ENCODE peak calls at places on chromosomes 5 and 9, in nine cellular contexts. S is fibroblast of pulmonary artery, J is mammary epithelial cell, N is tibial artery, V is psoas muscle, Q is neural progenitor cell, B is astrocyte of the spinal cord, Z is Calu3, K is NB4. E is an unnamed sample.

GRCh38 chr5:150642991-150643710 is 2.7 kb downstream of the SYNPO start:
- DNase-seq in B (no peak), N (no peak), S (no peak), Z (no peak), J (no peak), Q (peak; percentile 1), K (no peak), V (no peak), E (peak; percentile 47)

GRCh38 chr9:122274055-122274454 is 9.4 kb downstream of the MRRF start:
- DNase-seq in S (no peak), K (no peak), Q (no peak), B (no peak), V (no peak), Z (no peak), N (no peak), J (no peak), E (no peak)

GRCh38 chr9:124302921-124303320 is 45.2 kb downstream of the NEK6 start:
- DNase-seq in S (no peak), J (peak; percentile 65), Q (no peak), Z (no peak), B (no peak), V (no peak), K (no peak), N (no peak), E (no peak)

GRCh38 chr9:136821333-136822031 is 13.7 kb downstream of the RABL6 start:
- DNase-seq in V (no peak), N (peak; percentile 62), Q (peak; percentile 75), Z (no peak), K (no peak), B (peak; percentile 30), S (peak; percentile 37), J (no peak), E (no peak)

GRCh38 chr9:33633621-33634020 is 109.6 kb downstream of the ANKRD18B start:
- DNase-seq in N (no peak), J (no peak), Q (no peak), S (no peak), K (no peak), Z (no peak), V (no peak), B (no peak), E (no peak)

GRCh38 chr5:173283318-173284288 is 44.6 kb downstream of the STC2 start:
- DNase-seq in S (peak; percentile 66), Z (peak; percentile 92), N (peak; percentile 70), Q (peak; percentile 85), J (peak; percentile 75), V (peak; percentile 80), B (peak; percentile 51), K (peak; percentile 83), E (peak; percentile 46)

GRCh38 chr5:73158313-73158712 is 14.7 kb upstream of the TMEM174 start:
- DNase-seq in Q (no peak), S (no peak), B (no peak), K (no peak), J (peak; percentile 35), Z (no peak), V (no peak), N (no peak), E (no peak)

GRCh38 chr5:150587016-150587415 is 53.4 kb upstream of the SYNPO start:
- DNase-seq in V (no peak), Q (no peak), S (no peak), Z (no peak), K (no peak), J (no peak), N (no peak), B (no peak), E (no peak)

GRCh38 chr5:93603711-93604118 is 20.7 kb downstream of the NR2F1 start:
- DNase-seq in K (no peak), B (peak; percentile 57), Z (no peak), S (no peak), Q (peak; percentile 54), J (no peak), V (no peak), N (no peak), E (no peak)

GRCh38 chr5:93603191-93603590 is 20.2 kb downstream of the NR2F1 start:
- DNase-seq in N (no peak), K (no peak), Z (no peak), Q (peak; percentile 50), J (no peak), B (peak; percentile 51), S (no peak), V (no peak), E (no peak)

GRCh38 chr5:93602261-93603149 is 19.5 kb downstream of the NR2F1 start:
- DNase-seq in B (peak; percentile 55), N (no peak), J (no peak), K (no peak), Z (no peak), S (no peak), V (no peak), Q (peak; percentile 80), E (no peak)

GRCh38 chr5:93606384-93606752 is 23.3 kb downstream of the NR2F1 start:
- DNase-seq in B (peak; percentile 17), K (no peak), Z (no peak), V (no peak), Q (no peak), N (no peak), S (no peak), J (no peak), E (no peak)

GRCh38 chr5:93604119-93604963 is 21.3 kb downstream of the NR2F1 start:
- DNase-seq in Z (no peak), K (no peak), S (no peak), J (no peak), Q (peak; percentile 74), N (no peak), B (peak; percentile 76), V (peak; percentile 53), E (peak; percentile 47)
- TF ChIP-seq CTCF in Z (no peak), K (no peak), S (no peak), J (no peak), Q (no peak), N (no peak), B (no peak), V (no peak), E (no peak)

DNA sequence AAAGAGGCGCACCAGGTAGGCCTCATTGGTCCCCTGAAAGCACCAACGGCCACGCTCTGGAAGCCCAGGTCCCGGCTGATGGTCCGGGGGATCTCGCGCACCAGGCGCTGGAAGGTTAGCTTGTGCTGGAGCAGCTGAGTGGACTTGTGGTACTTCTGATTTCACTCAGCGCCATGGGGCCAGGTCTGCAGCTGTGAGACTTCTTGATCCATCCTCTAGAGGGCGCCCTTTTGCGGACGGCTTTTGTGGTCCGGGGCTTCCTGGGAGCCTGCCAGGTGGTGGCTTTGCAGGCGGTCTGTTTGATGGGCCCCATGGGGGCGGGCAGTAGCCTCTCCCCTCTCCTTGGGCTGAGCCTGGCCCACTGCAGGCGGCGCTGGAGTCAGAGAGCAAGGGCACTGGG is 10.4 kb downstream of the TAF11L12 start:
- DNase-seq in B (no peak), Q (no peak), N (no peak), S (no peak), V (no peak), K (peak; percentile 13), Z (no peak), J (no peak), E (no peak)
- TF ChIP-seq CTCF in B (peak; percentile 5), Q (peak; percentile 48), N (no peak), S (no peak), V (no peak), K (peak; percentile 41), Z (no peak), J (no peak), E (no peak)

GRCh38 chr5:77987988-77988387 is 211.8 kb upstream of the TBCA start:
- DNase-seq in N (no peak), J (no peak), Z (no peak), Q (no peak), S (no peak), K (no peak), V (no peak), B (no peak), E (no peak)

GRCh38 chr5:77986261-77986660 is 210.1 kb upstream of the TBCA start:
- DNase-seq in J (no peak), Q (no peak), K (no peak), N (no peak), B (no peak), S (no peak), V (no peak), Z (no peak), E (no peak)

GRCh38 chr5:77990020-77990419 is 213.9 kb upstream of the TBCA start:
- DNase-seq in K (no peak), Z (no peak), B (no peak), V (no peak), S (no peak), Q (peak; percentile 50), J (no peak), N (no peak), E (no peak)

GRCh38 chr5:77985247-77985646 is 209.1 kb upstream of the TBCA start:
- DNase-seq in S (no peak), V (no peak), Q (no peak), B (no peak), Z (no peak), K (no peak), N (no peak), J (no peak), E (no peak)

DNA sequence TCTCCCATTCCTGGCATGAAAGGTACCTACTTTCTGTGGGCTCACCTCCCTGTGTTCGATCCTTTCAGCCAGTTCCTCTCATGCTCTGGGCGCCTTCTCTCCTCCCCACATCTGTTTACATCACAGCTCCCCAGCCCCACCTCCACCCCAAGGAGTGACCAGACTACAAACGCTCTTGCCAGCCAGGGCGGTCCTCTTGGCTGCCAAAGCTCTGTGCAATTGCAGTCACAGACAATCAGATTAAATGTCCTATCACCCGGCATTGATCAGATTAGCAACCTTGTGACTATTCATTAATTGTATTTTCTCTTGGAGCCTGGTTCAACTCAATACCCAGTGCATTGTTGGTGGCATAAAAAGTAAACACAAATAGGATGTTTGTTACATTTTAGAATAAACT is 211.2 kb upstream of the TBCA start:
- DNase-seq in V (no peak), K (no peak), Z (no peak), J (no peak), Q (peak; percentile 56), S (no peak), N (no peak), B (no peak), E (no peak)
- TF ChIP-seq CTCF in V (no peak), K (no peak), Z (no peak), J (no peak), Q (no peak), S (no peak), N (no peak), B (no peak), E (no peak)

DNA sequence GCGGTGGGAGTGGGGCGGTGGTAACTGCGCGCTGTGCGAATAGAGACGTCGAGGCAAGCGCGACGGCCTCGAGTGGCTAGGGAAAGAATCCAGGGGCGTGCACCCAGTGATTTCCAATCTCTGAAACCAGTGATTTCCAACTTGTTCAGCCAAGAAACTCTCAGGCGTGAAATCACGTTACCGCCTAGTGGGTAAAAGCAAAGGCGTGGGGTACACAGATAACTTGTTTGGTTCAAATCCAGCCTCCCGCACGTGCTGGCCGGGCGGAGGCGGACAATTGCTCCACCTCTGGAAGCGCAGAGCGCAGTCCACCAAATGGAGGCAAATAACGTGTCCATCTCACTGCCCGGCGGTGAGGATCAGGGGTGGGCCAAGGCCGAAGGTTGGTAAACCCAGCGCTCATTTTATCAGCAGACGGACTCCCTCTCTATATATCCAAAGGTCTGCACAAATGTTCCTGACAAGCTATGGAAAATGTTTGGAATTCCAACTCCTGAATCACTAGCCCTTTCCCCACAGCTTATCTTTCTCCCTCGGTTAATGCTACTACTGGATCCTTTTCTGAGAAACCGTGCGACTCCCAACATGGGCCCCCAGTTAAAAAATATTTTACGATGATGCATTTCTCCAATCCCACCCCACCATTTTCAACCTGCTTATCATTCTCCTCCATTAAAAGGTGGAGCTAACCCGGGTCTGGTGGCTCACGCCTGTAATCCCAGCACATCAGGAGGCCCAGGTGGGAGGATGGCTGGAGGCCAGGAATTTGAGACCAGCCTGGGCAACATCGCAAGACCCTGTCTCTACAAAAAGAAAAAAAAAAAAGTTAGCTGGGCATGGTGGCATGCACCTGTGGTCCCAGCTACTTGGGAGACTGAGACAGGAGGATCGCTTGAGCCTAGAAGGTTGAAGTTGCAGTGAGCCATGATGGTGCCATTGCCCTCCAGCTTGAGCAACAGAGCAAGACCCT is 950 bp upstream of the FNBP1 start:
- DNase-seq in B (no peak), J (no peak), S (peak; percentile 69), N (peak; percentile 86), V (peak; percentile 72), Z (no peak), Q (peak; percentile 61), K (no peak), E (peak; percentile 53)
- TF ChIP-seq CTCF in B (peak; percentile 24), J (no peak), S (peak; percentile 11), N (peak; percentile 24), V (no peak), Z (no peak), Q (no peak), K (no peak), E (peak; percentile 33)

E was measured in AG10803.